ENCODE peak calls at places on chromosomes 3 and 15, in five cellular contexts. One of them, this sample, is unnamed.

GRCh38 chr3:29465836-29466235 is 185.0 kb downstream of the RBMS3 start:
- DNase-seq in H54: peak
- DNase-seq in body of pancreas: no peak
- DNase-seq in endothelial cell of umbilical vein: no peak
- DNase-seq in sigmoid colon: no peak
- DNase-seq in this sample: no peak

GRCh38 chr3:187722206-187722612 is 19.9 kb upstream of the RTP2 start:
- DNase-seq in H54: no peak
- DNase-seq in body of pancreas: no peak
- DNase-seq in endothelial cell of umbilical vein: no peak
- DNase-seq in sigmoid colon: no peak
- DNase-seq in this sample: no peak

GRCh38 chr3:129622418-129622872 is 16.0 kb upstream of the PLXND1 start:
- DNase-seq in H54: no peak
- DNase-seq in body of pancreas: no peak
- DNase-seq in endothelial cell of umbilical vein: no peak
- DNase-seq in sigmoid colon: peak
- DNase-seq in this sample: no peak

GRCh38 chr3:184347321-184348056 is 10.1 kb downstream of the FAM131A start:
- DNase-seq in H54: no peak
- DNase-seq in body of pancreas: no peak
- DNase-seq in endothelial cell of umbilical vein: no peak
- DNase-seq in sigmoid colon: no peak
- DNase-seq in this sample: no peak

GRCh38 chr3:122092460-122093165 is 37.5 kb downstream of the CD86 start:
- DNase-seq in H54: no peak
- DNase-seq in body of pancreas: no peak
- DNase-seq in endothelial cell of umbilical vein: peak
- DNase-seq in sigmoid colon: peak
- DNase-seq in this sample: peak

GRCh38 chr15:50046159-50046558 is 72.9 kb downstream of the ATP8B4 start:
- DNase-seq in H54: no peak
- DNase-seq in body of pancreas: no peak
- DNase-seq in endothelial cell of umbilical vein: no peak
- DNase-seq in sigmoid colon: no peak
- DNase-seq in this sample: no peak

GRCh38 chr3:112585782-112586181 is 23.9 kb downstream of the SLC35A5 start:
- DNase-seq in H54: no peak
- DNase-seq in body of pancreas: no peak
- DNase-seq in endothelial cell of umbilical vein: no peak
- DNase-seq in sigmoid colon: no peak
- DNase-seq in this sample: no peak

GRCh38 chr3:46465196-46465520 is 453 bp upstream of the LTF start:
- DNase-seq in H54: no peak
- DNase-seq in body of pancreas: no peak
- DNase-seq in endothelial cell of umbilical vein: no peak
- DNase-seq in sigmoid colon: no peak
- DNase-seq in this sample: peak

GRCh38 chr3:45551214-45552010 is 43.1 kb upstream of the LIMD1 start:
- DNase-seq in H54: peak
- DNase-seq in body of pancreas: peak
- DNase-seq in endothelial cell of umbilical vein: no peak
- DNase-seq in sigmoid colon: peak
- DNase-seq in this sample: no peak

GRCh38 chr3:46236294-46237054 is 5.8 kb upstream of the CCR3 start:
- DNase-seq in H54: no peak
- DNase-seq in body of pancreas: no peak
- DNase-seq in endothelial cell of umbilical vein: no peak
- DNase-seq in sigmoid colon: no peak
- DNase-seq in this sample: no peak

GRCh38 chr3:62467936-62468722 is 94.8 kb upstream of the FEZF2 start:
- DNase-seq in H54: no peak
- DNase-seq in body of pancreas: no peak
- DNase-seq in endothelial cell of umbilical vein: no peak
- DNase-seq in sigmoid colon: no peak
- DNase-seq in this sample: no peak

GRCh38 chr15:25674948-25675347 is 188.2 kb downstream of the ATP10A start:
- DNase-seq in H54: no peak
- DNase-seq in body of pancreas: no peak
- DNase-seq in endothelial cell of umbilical vein: no peak
- DNase-seq in sigmoid colon: peak
- DNase-seq in this sample: no peak

GRCh38 chr3:77620009-77620408 is 580.1 kb downstream of the ROBO2 start:
- DNase-seq in H54: no peak
- DNase-seq in body of pancreas: no peak
- DNase-seq in endothelial cell of umbilical vein: no peak
- DNase-seq in sigmoid colon: no peak
- DNase-seq in this sample: no peak

GRCh38 chr3:12536423-12536822 is 8.9 kb downstream of the MKRN2OS start:
- DNase-seq in H54: no peak
- DNase-seq in body of pancreas: no peak
- DNase-seq in endothelial cell of umbilical vein: no peak
- DNase-seq in sigmoid colon: no peak
- DNase-seq in this sample: no peak

GRCh38 chr15:73362900-73363299 is 5.9 kb downstream of the HCN4 start:
- DNase-seq in H54: no peak
- DNase-seq in body of pancreas: no peak
- DNase-seq in endothelial cell of umbilical vein: no peak
- DNase-seq in sigmoid colon: no peak
- DNase-seq in this sample: no peak

GRCh38 chr15:70833897-70834765 is 19.8 kb downstream of the LARP6 start:
- DNase-seq in H54: peak
- DNase-seq in body of pancreas: peak
- DNase-seq in endothelial cell of umbilical vein: peak
- DNase-seq in sigmoid colon: no peak
- DNase-seq in this sample: no peak

GRCh38 chr3:62919784-62920183 is 44.6 kb upstream of the CADPS start:
- DNase-seq in H54: no peak
- DNase-seq in body of pancreas: no peak
- DNase-seq in endothelial cell of umbilical vein: no peak
- DNase-seq in sigmoid colon: no peak
- DNase-seq in this sample: no peak

GRCh38 chr3:55489804-55490132 is 2.7 kb upstream of the WNT5A start:
- DNase-seq in H54: no peak
- DNase-seq in body of pancreas: peak
- DNase-seq in endothelial cell of umbilical vein: no peak
- DNase-seq in sigmoid colon: no peak
- DNase-seq in this sample: no peak

GRCh38 chr15:33007295-33007855 is 187.1 kb downstream of the FMN1 start:
- DNase-seq in H54: no peak
- DNase-seq in body of pancreas: no peak
- DNase-seq in endothelial cell of umbilical vein: peak
- DNase-seq in sigmoid colon: no peak
- DNase-seq in this sample: no peak

GRCh38 chr15:86162172-86162591 is 82.5 kb downstream of the AGBL1 start:
- DNase-seq in H54: no peak
- DNase-seq in body of pancreas: no peak
- DNase-seq in endothelial cell of umbilical vein: no peak
- DNase-seq in sigmoid colon: no peak
- DNase-seq in this sample: no peak
- TF ChIP-seq POLR2A in H54: no peak
- TF ChIP-seq POLR2A in body of pancreas: no peak
- TF ChIP-seq POLR2A in endothelial cell of umbilical vein: no peak
- TF ChIP-seq POLR2A in sigmoid colon: no peak
- TF ChIP-seq POLR2A in this sample: no peak

GRCh38 chr3:171157286-171157685 is 130.8 kb upstream of the SLC2A2 start:
- DNase-seq in H54: no peak
- DNase-seq in body of pancreas: no peak
- DNase-seq in endothelial cell of umbilical vein: no peak
- DNase-seq in sigmoid colon: no peak
- DNase-seq in this sample: no peak
- TF ChIP-seq POLR2A in H54: no peak
- TF ChIP-seq POLR2A in body of pancreas: no peak
- TF ChIP-seq POLR2A in endothelial cell of umbilical vein: no peak
- TF ChIP-seq POLR2A in sigmoid colon: no peak
- TF ChIP-seq POLR2A in this sample: no peak

GRCh38 chr3:156226676-156227420 is 106.5 kb downstream of the KCNAB1 start:
- DNase-seq in H54: no peak
- DNase-seq in body of pancreas: no peak
- DNase-seq in endothelial cell of umbilical vein: no peak
- DNase-seq in sigmoid colon: no peak
- DNase-seq in this sample: no peak
- TF ChIP-seq POLR2A in H54: no peak
- TF ChIP-seq POLR2A in body of pancreas: no peak
- TF ChIP-seq POLR2A in endothelial cell of umbilical vein: no peak
- TF ChIP-seq POLR2A in sigmoid colon: no peak
- TF ChIP-seq POLR2A in this sample: no peak

GRCh38 chr3:160412477-160412876 is 13.0 kb downstream of the SMC4 start:
- DNase-seq in H54: no peak
- DNase-seq in body of pancreas: no peak
- DNase-seq in endothelial cell of umbilical vein: no peak
- DNase-seq in sigmoid colon: no peak
- DNase-seq in this sample: no peak

GRCh38 chr3:160413613-160414248 is 14.3 kb downstream of the SMC4 start:
- DNase-seq in H54: no peak
- DNase-seq in body of pancreas: peak
- DNase-seq in endothelial cell of umbilical vein: peak
- DNase-seq in sigmoid colon: no peak
- DNase-seq in this sample: peak

DNA sequence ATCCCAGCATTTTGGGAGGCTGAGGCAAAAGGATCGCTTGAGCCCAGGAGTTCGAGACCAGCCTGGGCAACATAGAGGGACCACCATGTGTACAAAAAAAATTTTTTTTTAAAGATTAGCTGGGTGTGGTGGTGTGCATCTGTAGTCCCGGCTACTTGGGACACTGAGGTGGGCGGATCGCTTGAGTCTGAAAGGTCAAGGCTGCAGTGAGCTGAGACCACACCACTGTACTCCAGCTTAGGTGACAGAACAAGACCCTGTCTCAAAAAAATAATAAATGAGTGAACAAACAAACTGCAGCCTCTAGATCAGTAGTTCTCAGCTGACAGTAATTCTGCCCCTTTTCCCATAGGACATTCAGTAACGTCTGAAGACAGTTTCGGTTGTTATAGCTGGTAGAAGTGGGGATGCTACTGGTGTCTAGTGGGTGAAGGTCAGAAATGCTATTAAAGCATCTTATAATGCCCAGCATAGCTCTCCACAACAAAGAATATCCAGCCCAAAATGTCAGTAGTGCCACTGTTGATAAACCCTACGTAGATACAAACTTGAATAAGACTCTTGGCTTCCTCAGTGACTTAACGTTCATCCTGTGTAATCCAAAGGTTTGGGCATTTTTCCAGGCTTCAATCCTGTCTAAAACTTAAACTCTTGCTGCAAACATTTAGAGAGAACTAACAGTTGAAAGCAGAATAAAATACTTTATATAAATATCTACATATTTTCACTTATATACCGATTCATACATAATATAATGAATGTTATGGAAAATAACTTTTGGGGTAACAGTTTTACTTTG is 10.6 kb downstream of the SMC4 start:
- DNase-seq in H54: no peak
- DNase-seq in body of pancreas: no peak
- DNase-seq in endothelial cell of umbilical vein: peak
- DNase-seq in sigmoid colon: no peak
- DNase-seq in this sample: no peak
- TF ChIP-seq POLR2A in H54: no peak
- TF ChIP-seq POLR2A in body of pancreas: no peak
- TF ChIP-seq POLR2A in endothelial cell of umbilical vein: no peak
- TF ChIP-seq POLR2A in sigmoid colon: no peak
- TF ChIP-seq POLR2A in this sample: no peak

DNA sequence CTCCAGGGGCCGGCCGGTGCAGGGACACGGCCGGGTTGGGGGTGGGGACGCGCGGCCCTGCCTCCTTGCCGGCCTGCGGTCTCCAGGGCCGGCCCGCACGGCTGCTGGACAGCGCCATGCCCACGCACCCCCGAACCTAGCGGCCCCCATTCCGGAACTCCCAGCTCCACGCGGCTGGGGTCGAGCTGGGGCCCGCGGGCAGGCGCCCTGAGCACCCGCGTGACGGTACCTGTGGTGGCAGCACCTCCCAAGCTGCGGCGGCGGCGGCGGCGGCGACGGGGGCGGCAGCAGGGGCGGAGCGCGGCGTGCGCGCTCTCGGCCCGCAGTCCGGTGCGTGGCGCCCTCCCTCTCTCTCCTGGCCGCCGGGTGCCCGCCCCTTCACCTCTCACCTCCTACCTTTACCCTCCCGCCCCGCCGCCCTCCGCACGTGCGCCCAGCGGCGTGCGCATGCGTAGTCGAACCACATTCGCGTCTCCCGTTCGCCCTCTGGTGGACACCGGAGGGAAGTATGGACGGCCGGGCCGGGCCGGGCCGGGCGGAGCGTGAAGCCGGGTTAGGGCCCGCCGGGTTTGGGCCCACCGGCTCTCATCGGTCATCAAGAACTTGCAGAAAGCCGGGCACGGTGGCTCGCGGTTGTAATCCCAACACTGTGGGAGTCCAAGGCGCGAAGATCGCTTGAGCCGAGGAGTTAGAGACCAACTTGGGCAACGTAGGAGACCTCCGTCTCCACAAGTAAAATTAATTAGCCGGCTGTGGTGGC is at the start of gene SCAP:
- DNase-seq in H54: peak
- DNase-seq in body of pancreas: peak
- DNase-seq in endothelial cell of umbilical vein: peak
- DNase-seq in sigmoid colon: peak
- DNase-seq in this sample: peak
- TF ChIP-seq POLR2A in H54: peak
- TF ChIP-seq POLR2A in body of pancreas: peak
- TF ChIP-seq POLR2A in endothelial cell of umbilical vein: peak
- TF ChIP-seq POLR2A in sigmoid colon: no peak
- TF ChIP-seq POLR2A in this sample: peak

GRCh38 chr15:69462493-69463181 is 10.0 kb downstream of the RPLP1 start:
- DNase-seq in H54: peak
- DNase-seq in body of pancreas: peak
- DNase-seq in endothelial cell of umbilical vein: peak
- DNase-seq in sigmoid colon: peak
- DNase-seq in this sample: peak

GRCh38 chr15:69460481-69460880 is 7.9 kb downstream of the RPLP1 start:
- DNase-seq in H54: no peak
- DNase-seq in body of pancreas: no peak
- DNase-seq in endothelial cell of umbilical vein: no peak
- DNase-seq in sigmoid colon: no peak
- DNase-seq in this sample: no peak

GRCh38 chr15:69465253-69465652 is 12.6 kb downstream of the RPLP1 start:
- DNase-seq in H54: no peak
- DNase-seq in body of pancreas: no peak
- DNase-seq in endothelial cell of umbilical vein: no peak
- DNase-seq in sigmoid colon: no peak
- DNase-seq in this sample: no peak

GRCh38 chr15:69462030-69462492 is 9.4 kb downstream of the RPLP1 start:
- DNase-seq in H54: no peak
- DNase-seq in body of pancreas: peak
- DNase-seq in endothelial cell of umbilical vein: no peak
- DNase-seq in sigmoid colon: peak
- DNase-seq in this sample: peak

DNA sequence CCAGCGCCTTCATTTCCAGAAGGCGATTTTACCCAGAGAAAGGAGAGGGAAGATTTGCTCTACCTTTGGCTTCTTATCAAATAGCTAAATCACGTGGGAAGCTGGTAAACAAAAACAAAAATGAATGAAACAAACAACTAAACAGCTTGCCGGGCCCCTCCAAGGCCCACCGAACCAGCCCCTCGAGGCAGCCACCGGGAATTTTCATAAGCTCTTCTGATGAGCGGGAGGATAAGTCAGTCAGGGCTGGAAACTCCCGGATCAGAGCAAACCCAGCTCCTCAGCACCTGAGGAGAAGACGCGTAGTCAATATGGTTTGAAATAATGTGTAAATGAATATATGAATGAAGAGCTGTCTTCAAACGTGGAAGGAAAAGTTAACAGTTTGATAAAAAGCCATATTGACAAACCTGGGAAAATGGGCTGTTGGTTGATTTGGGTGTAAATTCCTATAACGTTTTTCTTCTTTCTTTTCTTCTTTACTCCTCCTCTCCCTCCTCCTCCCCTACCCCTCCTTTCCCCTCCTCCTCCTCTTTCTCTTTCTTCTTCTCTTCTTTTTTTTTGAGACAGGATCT is 10.7 kb downstream of the RPLP1 start:
- DNase-seq in H54: no peak
- DNase-seq in body of pancreas: no peak
- DNase-seq in endothelial cell of umbilical vein: no peak
- DNase-seq in sigmoid colon: no peak
- DNase-seq in this sample: no peak
- TF ChIP-seq POLR2A in H54: no peak
- TF ChIP-seq POLR2A in body of pancreas: no peak
- TF ChIP-seq POLR2A in endothelial cell of umbilical vein: no peak
- TF ChIP-seq POLR2A in sigmoid colon: peak
- TF ChIP-seq POLR2A in this sample: no peak

This sample was measured in right lobe of liver.